ENCODE peak calls at places on chromosomes 11 and 22, in six cellular contexts. One of them, this sample, is unnamed. For H3K9me3, the result is how much of the 10 kb centered on the place peaks cover.

GRCh38 chr22:48332438-48333322 is 1495.0 kb downstream of the BRD1 start:
- DNase-seq in colonic mucosa: no peak
- DNase-seq in fibroblast of lung: no peak
- DNase-seq in endothelial cell of umbilical vein: no peak
- DNase-seq in neural progenitor cell: no peak
- DNase-seq in H9: no peak
- DNase-seq in this sample: no peak

GRCh38 chr11:19664896-19665548 is 47.6 kb upstream of the NAV2 start:
- DNase-seq in neural progenitor cell: no peak
- DNase-seq in H9: no peak
- DNase-seq in colonic mucosa: no peak
- DNase-seq in endothelial cell of umbilical vein: no peak
- DNase-seq in fibroblast of lung: peak
- DNase-seq in this sample: peak

GRCh38 chr11:130426223-130427048 is 2.0 kb downstream of the ADAMTS8 start:
- DNase-seq in endothelial cell of umbilical vein: no peak
- DNase-seq in H9: no peak
- DNase-seq in colonic mucosa: no peak
- DNase-seq in fibroblast of lung: no peak
- DNase-seq in neural progenitor cell: no peak
- DNase-seq in this sample: no peak

GRCh38 chr11:71116435-71117040 is 135.8 kb downstream of the SHANK2 start:
- DNase-seq in neural progenitor cell: no peak
- DNase-seq in colonic mucosa: no peak
- DNase-seq in fibroblast of lung: no peak
- DNase-seq in endothelial cell of umbilical vein: no peak
- DNase-seq in H9: no peak
- DNase-seq in this sample: no peak

GRCh38 chr11:17519486-17519885 is 24.7 kb downstream of the USH1C start:
- DNase-seq in fibroblast of lung: no peak
- DNase-seq in neural progenitor cell: no peak
- DNase-seq in H9: no peak
- DNase-seq in colonic mucosa: no peak
- DNase-seq in endothelial cell of umbilical vein: no peak
- DNase-seq in this sample: no peak

GRCh38 chr11:2807276-2807681 is 78.3 kb downstream of the CDKN1C start:
- DNase-seq in colonic mucosa: peak
- DNase-seq in endothelial cell of umbilical vein: peak
- DNase-seq in H9: peak
- DNase-seq in neural progenitor cell: no peak
- DNase-seq in fibroblast of lung: peak
- DNase-seq in this sample: peak

GRCh38 chr11:335779-336665 is 15.4 kb upstream of the IFITM3 start:
- DNase-seq in H9: no peak
- DNase-seq in endothelial cell of umbilical vein: peak
- DNase-seq in colonic mucosa: no peak
- DNase-seq in neural progenitor cell: peak
- DNase-seq in fibroblast of lung: no peak
- DNase-seq in this sample: no peak

GRCh38 chr22:42184852-42185251 is 54.2 kb upstream of the CYP2D6 start:
- DNase-seq in endothelial cell of umbilical vein: no peak
- DNase-seq in fibroblast of lung: no peak
- DNase-seq in H9: no peak
- DNase-seq in colonic mucosa: no peak
- DNase-seq in neural progenitor cell: no peak
- DNase-seq in this sample: no peak

GRCh38 chr11:102552447-102553200 is 22.1 kb upstream of the MMP7 start:
- DNase-seq in fibroblast of lung: peak
- DNase-seq in colonic mucosa: peak
- DNase-seq in endothelial cell of umbilical vein: no peak
- DNase-seq in neural progenitor cell: no peak
- DNase-seq in H9: no peak
- DNase-seq in this sample: peak

GRCh38 chr11:92911478-92911877 is 58.0 kb upstream of the MTNR1B start:
- DNase-seq in endothelial cell of umbilical vein: no peak
- DNase-seq in fibroblast of lung: no peak
- DNase-seq in neural progenitor cell: no peak
- DNase-seq in H9: no peak
- DNase-seq in colonic mucosa: no peak
- DNase-seq in this sample: no peak

GRCh38 chr11:61957028-61957770 is 7.0 kb downstream of the BEST1 start:
- DNase-seq in neural progenitor cell: no peak
- DNase-seq in endothelial cell of umbilical vein: no peak
- DNase-seq in fibroblast of lung: no peak
- DNase-seq in H9: no peak
- DNase-seq in colonic mucosa: no peak
- DNase-seq in this sample: no peak

GRCh38 chr11:93775289-93775688 is 8.8 kb upstream of the MED17 start:
- DNase-seq in endothelial cell of umbilical vein: peak
- DNase-seq in neural progenitor cell: peak
- DNase-seq in H9: peak
- DNase-seq in fibroblast of lung: no peak
- DNase-seq in colonic mucosa: no peak
- DNase-seq in this sample: no peak

GRCh38 chr22:40426671-40427070 is 56.3 kb downstream of the SGSM3 start:
- DNase-seq in endothelial cell of umbilical vein: peak
- DNase-seq in colonic mucosa: no peak
- DNase-seq in neural progenitor cell: no peak
- DNase-seq in H9: no peak
- DNase-seq in fibroblast of lung: peak
- DNase-seq in this sample: no peak

GRCh38 chr11:83008581-83008923 is 63.1 kb downstream of the RAB30 start:
- DNase-seq in neural progenitor cell: no peak
- DNase-seq in endothelial cell of umbilical vein: no peak
- DNase-seq in fibroblast of lung: peak
- DNase-seq in H9: no peak
- DNase-seq in colonic mucosa: no peak
- DNase-seq in this sample: no peak

GRCh38 chr22:47446331-47446730 is 683.9 kb downstream of the TBC1D22A start:
- DNase-seq in colonic mucosa: peak
- DNase-seq in neural progenitor cell: no peak
- DNase-seq in endothelial cell of umbilical vein: no peak
- DNase-seq in fibroblast of lung: no peak
- DNase-seq in H9: no peak
- DNase-seq in this sample: no peak

GRCh38 chr22:20118572-20119020 is 1.6 kb upstream of the TRMT2A start:
- DNase-seq in endothelial cell of umbilical vein: no peak
- DNase-seq in colonic mucosa: no peak
- DNase-seq in H9: no peak
- DNase-seq in neural progenitor cell: peak
- DNase-seq in fibroblast of lung: no peak
- DNase-seq in this sample: no peak

GRCh38 chr11:7673724-7674434 is 579 bp upstream of the CYB5R2 start:
- DNase-seq in endothelial cell of umbilical vein: no peak
- DNase-seq in fibroblast of lung: no peak
- DNase-seq in H9: peak
- DNase-seq in neural progenitor cell: peak
- DNase-seq in colonic mucosa: peak
- DNase-seq in this sample: no peak

GRCh38 chr22:44823396-44823795 is 71.0 kb downstream of the ARHGAP8 start:
- DNase-seq in fibroblast of lung: no peak
- DNase-seq in neural progenitor cell: no peak
- DNase-seq in colonic mucosa: no peak
- DNase-seq in H9: no peak
- DNase-seq in endothelial cell of umbilical vein: no peak
- DNase-seq in this sample: no peak

GRCh38 chr11:128506999-128507591 is 80.3 kb downstream of the ETS1 start:
- DNase-seq in H9: no peak
- DNase-seq in fibroblast of lung: peak
- DNase-seq in neural progenitor cell: no peak
- DNase-seq in endothelial cell of umbilical vein: peak
- DNase-seq in colonic mucosa: peak
- DNase-seq in this sample: peak

GRCh38 chr11:118918686-118919280 is 6.9 kb downstream of the BCL9L start:
- DNase-seq in endothelial cell of umbilical vein: no peak
- DNase-seq in fibroblast of lung: peak
- DNase-seq in neural progenitor cell: no peak
- DNase-seq in H9: no peak
- DNase-seq in colonic mucosa: no peak
- DNase-seq in this sample: peak

GRCh38 chr11:92136792-92137191 is 87.8 kb upstream of the FAT3 start:
- DNase-seq in endothelial cell of umbilical vein: no peak
- DNase-seq in H9: peak
- DNase-seq in neural progenitor cell: peak
- DNase-seq in colonic mucosa: no peak
- DNase-seq in fibroblast of lung: no peak
- DNase-seq in this sample: no peak

GRCh38 chr22:48838376-48838775 is 989.3 kb downstream of the BRD1 start:
- DNase-seq in colonic mucosa: no peak
- DNase-seq in neural progenitor cell: no peak
- DNase-seq in endothelial cell of umbilical vein: no peak
- DNase-seq in fibroblast of lung: no peak
- DNase-seq in H9: no peak
- DNase-seq in this sample: no peak

GRCh38 chr22:37892566-37893338 is 13.3 kb upstream of the MICALL1 start:
- DNase-seq in endothelial cell of umbilical vein: no peak
- DNase-seq in colonic mucosa: no peak
- DNase-seq in neural progenitor cell: no peak
- DNase-seq in fibroblast of lung: no peak
- DNase-seq in H9: no peak
- DNase-seq in this sample: no peak

GRCh38 chr22:29300807-29301601 is 5.4 kb upstream of the GAS2L1 start:
- DNase-seq in fibroblast of lung: no peak
- DNase-seq in endothelial cell of umbilical vein: no peak
- DNase-seq in colonic mucosa: no peak
- DNase-seq in neural progenitor cell: no peak
- DNase-seq in H9: no peak
- DNase-seq in this sample: no peak

GRCh38 chr22:47061226-47061625 is 298.8 kb downstream of the TBC1D22A start:
- DNase-seq in endothelial cell of umbilical vein: no peak
- DNase-seq in neural progenitor cell: no peak
- DNase-seq in H9: peak
- DNase-seq in fibroblast of lung: no peak
- DNase-seq in colonic mucosa: no peak
- DNase-seq in this sample: no peak

GRCh38 chr11:94968334-94968958 is 4.9 kb downstream of the CWC15 start:
- DNase-seq in fibroblast of lung: peak
- DNase-seq in neural progenitor cell: no peak
- DNase-seq in colonic mucosa: no peak
- DNase-seq in endothelial cell of umbilical vein: peak
- DNase-seq in H9: no peak
- DNase-seq in this sample: peak

GRCh38 chr11:114026355-114026754 is 33.2 kb upstream of the ZBTB16 start:
- DNase-seq in colonic mucosa: no peak
- DNase-seq in endothelial cell of umbilical vein: no peak
- DNase-seq in fibroblast of lung: peak
- DNase-seq in neural progenitor cell: peak
- DNase-seq in H9: peak
- DNase-seq in this sample: peak

GRCh38 chr22:27472975-27473374 is 328.6 kb downstream of the MN1 start:
- DNase-seq in colonic mucosa: no peak
- DNase-seq in fibroblast of lung: no peak
- DNase-seq in H9: no peak
- DNase-seq in neural progenitor cell: no peak
- DNase-seq in endothelial cell of umbilical vein: no peak
- DNase-seq in this sample: no peak
- H3K9me3 ChIP-seq in colonic mucosa: under half
- H3K9me3 ChIP-seq in fibroblast of lung: under half
- H3K9me3 ChIP-seq in H9: under half
- H3K9me3 ChIP-seq in neural progenitor cell: under half
- H3K9me3 ChIP-seq in endothelial cell of umbilical vein: under half
- H3K9me3 ChIP-seq in this sample: under half

GRCh38 chr11:125166347-125166841 is 1.8 kb downstream of the PKNOX2 start:
- DNase-seq in endothelial cell of umbilical vein: no peak
- DNase-seq in fibroblast of lung: peak
- DNase-seq in H9: peak
- DNase-seq in colonic mucosa: no peak
- DNase-seq in neural progenitor cell: peak
- DNase-seq in this sample: peak
- H3K9ac ChIP-seq in endothelial cell of umbilical vein: no peak
- H3K9ac ChIP-seq in fibroblast of lung: peak
- H3K9ac ChIP-seq in H9: no peak
- H3K9ac ChIP-seq in colonic mucosa: peak
- H3K9ac ChIP-seq in neural progenitor cell: no peak
- H3K9ac ChIP-seq in this sample: peak

DNA sequence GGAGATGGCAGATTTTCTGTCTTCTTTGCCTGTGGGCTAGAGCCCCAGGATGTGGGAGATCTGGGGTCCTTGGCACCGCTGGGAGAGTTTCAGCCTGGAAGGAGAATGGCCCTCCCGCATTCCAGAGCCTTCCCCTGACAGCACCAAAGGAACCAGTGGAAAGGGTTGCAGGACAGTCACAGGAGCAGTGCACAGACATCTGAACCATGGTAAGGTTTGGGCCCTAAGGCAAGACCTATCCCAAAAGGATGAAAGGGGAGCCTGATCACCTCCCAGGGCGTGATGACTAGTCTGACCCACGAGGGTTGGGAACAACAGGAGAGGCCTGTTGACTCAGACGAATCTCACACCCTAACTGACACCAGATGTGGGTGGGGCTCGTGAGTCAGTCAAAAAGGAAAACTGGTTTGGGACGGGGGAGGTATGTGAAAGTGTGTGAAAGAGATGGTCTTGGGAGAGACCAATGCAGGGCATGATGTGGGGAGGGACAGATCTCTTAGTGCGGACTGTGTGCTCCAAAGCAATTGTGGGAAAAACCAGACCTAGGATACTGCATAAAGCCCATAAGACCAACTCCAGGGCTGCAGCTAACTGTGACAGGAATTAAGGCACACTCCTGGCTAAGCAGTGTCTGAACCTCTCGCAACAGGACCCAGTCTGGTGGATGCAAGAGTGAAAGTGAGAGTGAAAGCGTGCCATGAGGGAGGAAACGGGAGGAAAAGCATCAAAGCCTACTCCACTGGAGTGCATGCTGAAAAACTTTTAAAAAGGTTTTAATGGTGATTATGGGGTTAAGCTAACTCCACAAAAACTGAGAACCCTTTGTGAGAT is 39.1 kb upstream of the GLYAT start:
- DNase-seq in colonic mucosa: no peak
- DNase-seq in neural progenitor cell: no peak
- DNase-seq in fibroblast of lung: peak
- DNase-seq in H9: no peak
- DNase-seq in endothelial cell of umbilical vein: no peak
- DNase-seq in this sample: peak
- H3K9me3 ChIP-seq in colonic mucosa: under half
- H3K9me3 ChIP-seq in neural progenitor cell: under half
- H3K9me3 ChIP-seq in fibroblast of lung: under half
- H3K9me3 ChIP-seq in H9: under half
- H3K9me3 ChIP-seq in endothelial cell of umbilical vein: under half
- H3K9me3 ChIP-seq in this sample: under half

GRCh38 chr11:72422414-72422813 is 11.9 kb downstream of the CLPB start:
- DNase-seq in endothelial cell of umbilical vein: no peak
- DNase-seq in fibroblast of lung: no peak
- DNase-seq in neural progenitor cell: no peak
- DNase-seq in H9: no peak
- DNase-seq in colonic mucosa: no peak
- DNase-seq in this sample: no peak

GRCh38 chr11:72413914-72414628 is 20.3 kb downstream of the CLPB start:
- DNase-seq in fibroblast of lung: peak
- DNase-seq in colonic mucosa: peak
- DNase-seq in endothelial cell of umbilical vein: peak
- DNase-seq in neural progenitor cell: peak
- DNase-seq in H9: peak
- DNase-seq in this sample: peak

GRCh38 chr11:72421351-72421750 is 13.0 kb downstream of the CLPB start:
- DNase-seq in neural progenitor cell: no peak
- DNase-seq in fibroblast of lung: no peak
- DNase-seq in colonic mucosa: no peak
- DNase-seq in endothelial cell of umbilical vein: no peak
- DNase-seq in H9: no peak
- DNase-seq in this sample: no peak

GRCh38 chr11:72423840-72424239 is 10.5 kb downstream of the CLPB start:
- DNase-seq in fibroblast of lung: no peak
- DNase-seq in H9: no peak
- DNase-seq in neural progenitor cell: no peak
- DNase-seq in endothelial cell of umbilical vein: no peak
- DNase-seq in colonic mucosa: no peak
- DNase-seq in this sample: no peak

GRCh38 chr11:72418834-72419560 is 15.3 kb downstream of the CLPB start:
- DNase-seq in neural progenitor cell: no peak
- DNase-seq in H9: no peak
- DNase-seq in colonic mucosa: no peak
- DNase-seq in endothelial cell of umbilical vein: no peak
- DNase-seq in fibroblast of lung: no peak
- DNase-seq in this sample: no peak
- H3K9ac ChIP-seq in neural progenitor cell: no peak
- H3K9ac ChIP-seq in H9: no peak
- H3K9ac ChIP-seq in colonic mucosa: no peak
- H3K9ac ChIP-seq in endothelial cell of umbilical vein: no peak
- H3K9ac ChIP-seq in fibroblast of lung: no peak
- H3K9ac ChIP-seq in this sample: no peak